ENCODE peak calls at places on chromosomes 1 and 21, in eight cellular contexts. A, E, P, Q, U, G, D and K are unnamed samples. For H3K9me3, the result is how much of the 10 kb centered on the place peaks cover.

GRCh38 chr1:183180634-183181056 is 5.4 kb upstream of the LAMC2 start:
- DNase-seq in E (peak), Q (peak), G (no peak), U (peak), A (no peak), P (no peak), D (no peak), K (no peak)

GRCh38 chr1:119108993-119109392 is 31.5 kb downstream of the WARS2 start:
- DNase-seq in G (no peak), Q (no peak), D (no peak), P (no peak), A (no peak), U (no peak), E (no peak), K (no peak)

GRCh38 chr1:12434174-12434573 is 183.8 kb downstream of the DHRS3 start:
- DNase-seq in E (peak), Q (peak), P (no peak), U (no peak), G (no peak), A (no peak), D (no peak), K (no peak)

GRCh38 chr1:203039609-203040517 is 13.6 kb downstream of the PPFIA4 start:
- DNase-seq in E (no peak), Q (no peak), U (no peak), D (no peak), A (no peak), P (no peak), G (no peak), K (no peak)

GRCh38 chr1:224333939-224334701 is 4.1 kb upstream of the NVL start:
- DNase-seq in D (no peak), Q (peak), G (no peak), A (no peak), U (no peak), E (no peak), P (no peak), K (no peak)

GRCh38 chr1:231557898-231558710 is 29.6 kb downstream of the TSNAX start:
- DNase-seq in G (no peak), D (no peak), E (no peak), P (no peak), U (no peak), A (no peak), Q (peak), K (no peak)

GRCh38 chr1:2561898-2562895 is 6.0 kb downstream of the TNFRSF14 start:
- DNase-seq in P (no peak), A (no peak), D (no peak), G (no peak), Q (no peak), E (no peak), U (no peak), K (no peak)

GRCh38 chr1:41613646-41614592 is 129.4 kb upstream of the EDN2 start:
- DNase-seq in A (peak), E (no peak), U (peak), G (no peak), P (no peak), Q (no peak), D (no peak), K (peak)

GRCh38 chr1:183198463-183198862 is 12.4 kb downstream of the LAMC2 start:
- DNase-seq in G (no peak), D (no peak), U (no peak), Q (no peak), P (no peak), E (no peak), A (no peak), K (peak)

GRCh38 chr1:59150537-59151386 is 146.1 kb upstream of the FGGY start:
- DNase-seq in P (peak), D (peak), A (peak), E (peak), G (peak), Q (peak), U (peak), K (peak)

GRCh38 chr1:53656062-53656915 is 82.7 kb downstream of the GLIS1 start:
- DNase-seq in P (no peak), D (no peak), U (peak), A (no peak), Q (no peak), E (no peak), G (no peak), K (no peak)

GRCh38 chr1:59413327-59413720 is 116.4 kb downstream of the FGGY start:
- DNase-seq in G (no peak), A (no peak), P (no peak), Q (no peak), U (no peak), D (no peak), E (no peak), K (no peak)

GRCh38 chr1:87202922-87203655 is 125.6 kb upstream of the LMO4 start:
- DNase-seq in D (no peak), U (no peak), Q (no peak), A (peak), P (no peak), E (peak), G (no peak), K (no peak)

GRCh38 chr1:196418772-196419171 is 189.5 kb downstream of the KCNT2 start:
- DNase-seq in E (no peak), U (no peak), D (no peak), P (no peak), A (no peak), Q (no peak), G (no peak), K (no peak)

GRCh38 chr1:156385534-156386031 is 16.6 kb downstream of the RHBG start:
- DNase-seq in P (peak), G (peak), A (no peak), D (peak), U (peak), E (peak), Q (peak), K (no peak)

GRCh38 chr1:23370744-23371710 is 1.4 kb upstream of the ZNF436 start:
- DNase-seq in Q (peak), A (no peak), P (no peak), E (peak), G (no peak), U (peak), D (no peak), K (no peak)

GRCh38 chr21:35399706-35400105 is 350.6 kb upstream of the RUNX1 start:
- DNase-seq in Q (no peak), U (no peak), D (no peak), E (no peak), A (no peak), P (no peak), G (no peak), K (no peak)

GRCh38 chr1:204623894-204624361 is 61.6 kb downstream of the LRRN2 start:
- DNase-seq in U (peak), E (no peak), D (no peak), P (no peak), A (no peak), G (peak), Q (no peak), K (no peak)

GRCh38 chr1:155871390-155871789 is 12.0 kb downstream of the SYT11 start:
- DNase-seq in P (no peak), U (peak), D (peak), Q (peak), A (no peak), G (no peak), E (no peak), K (peak)

GRCh38 chr1:30471307-30471706 is 252.1 kb downstream of the MATN1 start:
- DNase-seq in G (no peak), D (no peak), A (no peak), U (no peak), E (no peak), Q (no peak), P (no peak), K (no peak)

GRCh38 chr1:172585348-172585747 is 52.4 kb downstream of the SUCO start:
- DNase-seq in A (no peak), U (no peak), P (no peak), Q (peak), E (no peak), D (no peak), G (no peak), K (no peak)

GRCh38 chr1:9621032-9621431 is 30.5 kb upstream of the PIK3CD start:
- DNase-seq in Q (no peak), E (no peak), P (no peak), D (no peak), A (no peak), U (no peak), G (no peak), K (no peak)

GRCh38 chr21:39057121-39057520 is 126.1 kb downstream of the PSMG1 start:
- DNase-seq in D (no peak), A (no peak), Q (no peak), E (no peak), G (no peak), U (no peak), P (no peak), K (no peak)

GRCh38 chr1:215595231-215595630 is 28.1 kb downstream of the KCTD3 start:
- DNase-seq in G (no peak), D (no peak), P (no peak), E (no peak), A (no peak), U (no peak), Q (no peak), K (no peak)

GRCh38 chr1:13792429-13792828 is 92.4 kb downstream of the PRDM2 start:
- DNase-seq in D (no peak), E (no peak), Q (no peak), A (no peak), P (no peak), U (no peak), G (no peak), K (no peak)

DNA sequence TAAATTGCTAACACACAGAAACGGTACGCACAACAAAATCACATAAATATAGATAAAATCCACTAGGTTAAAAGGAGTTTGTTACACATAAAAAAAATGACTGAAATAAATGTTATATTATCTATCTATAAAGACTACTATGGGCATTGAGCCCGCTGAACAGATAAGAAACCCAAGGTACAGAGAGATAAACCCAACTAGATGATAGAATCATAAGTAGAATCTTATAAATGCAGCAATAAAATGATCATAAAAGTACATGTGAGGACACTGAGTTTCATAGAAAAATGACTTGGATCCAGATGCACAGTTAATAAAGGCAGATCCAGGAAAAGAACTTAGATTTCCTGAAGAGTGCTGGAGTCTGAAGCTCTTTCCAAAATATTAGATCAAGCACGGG is 128.7 kb downstream of the RGS7 start:
- DNase-seq in D (no peak), Q (no peak), E (no peak), A (no peak), U (no peak), G (no peak), P (no peak), K (no peak)
- H3K27ac ChIP-seq in D (no peak), Q (no peak), E (no peak), A (no peak), U (no peak), G (no peak), P (no peak), K (no peak)

GRCh38 chr1:24942789-24943188 is 12.7 kb upstream of the RUNX3 start:
- DNase-seq in Q (no peak), G (no peak), P (no peak), D (no peak), A (no peak), E (no peak), U (no peak), K (no peak)
- TF ChIP-seq POLR2AphosphoS5 in Q (no peak), G (no peak), P (no peak), D (no peak), A (no peak), E (no peak), U (no peak), K (no peak)

GRCh38 chr21:37106998-37107397 is 33.9 kb downstream of the TTC3 start:
- DNase-seq in U (no peak), G (no peak), A (no peak), P (no peak), D (no peak), E (no peak), Q (no peak), K (no peak)
- H3K9me3 ChIP-seq in U (under half), G (under half), A (under half), P (under half), D (under half), E (under half), Q (under half), K (under half)

GRCh38 chr1:22247527-22248218 is 104.8 kb upstream of the WNT4 start:
- DNase-seq in D (no peak), Q (no peak), U (no peak), A (no peak), P (no peak), G (no peak), E (no peak), K (no peak)
- H3K27ac ChIP-seq in D (no peak), Q (no peak), U (no peak), A (no peak), P (no peak), G (no peak), E (no peak), K (no peak)

GRCh38 chr1:226277897-226278296 is 31.1 kb downstream of the LIN9 start:
- DNase-seq in P (no peak), Q (no peak), E (no peak), A (no peak), G (no peak), U (no peak), D (no peak), K (no peak)
- TF ChIP-seq POLR2AphosphoS5 in P (no peak), Q (no peak), E (no peak), A (no peak), G (no peak), U (no peak), D (no peak), K (no peak)